ENCODE peak calls at places on chromosome 18, in eight cellular contexts. S is NCI-H2081; N is NCI-H1436; O is activated T-cell treated with anti-CD3 and anti-CD28 coated beads, Interleukin-2, amount 50 U/mL, for 1 hour; A is NCI-H1694 treated with DMSO at 0.1 percent for 48 hours; X is midbrain; W is NCI-H187; R is fibroblast of lung. T is an unnamed sample.

GRCh38 chr18:26556573-26556972 is 8.2 kb upstream of the KCTD1 start:
- DNase-seq in N (no peak), S (no peak), A (no peak), R (peak), X (no peak), O (no peak), W (no peak), T (no peak)

GRCh38 chr18:58449366-58449935 is 179.4 kb downstream of the ALPK2 start:
- DNase-seq in S (no peak), N (no peak), W (no peak), X (no peak), A (no peak), R (no peak), O (no peak), T (no peak)

GRCh38 chr18:13101659-13101992 is 110.5 kb downstream of the CEP192 start:
- DNase-seq in N (no peak), O (no peak), X (no peak), S (no peak), R (no peak), W (no peak), A (no peak), T (no peak)

GRCh38 chr18:52334896-52335295 is 5.1 kb upstream of the DCC start:
- DNase-seq in R (peak), S (no peak), N (no peak), X (no peak), A (no peak), O (no peak), W (no peak), T (no peak)

GRCh38 chr18:13290856-13291271 is 72.3 kb downstream of the LDLRAD4 start:
- DNase-seq in A (no peak), X (no peak), W (no peak), O (no peak), N (no peak), R (no peak), S (no peak), T (no peak)

GRCh38 chr18:56086176-56086575 is 498.2 kb upstream of the TCF4 start:
- DNase-seq in S (no peak), W (no peak), X (no peak), N (no peak), O (no peak), A (no peak), R (no peak), T (no peak)

GRCh38 chr18:77105021-77105420 is 27.6 kb downstream of the MBP start:
- DNase-seq in N (no peak), A (no peak), X (no peak), R (no peak), W (no peak), S (no peak), O (no peak), T (no peak)

GRCh38 chr18:5868218-5868904 is 27.0 kb downstream of the TMEM200C start:
- DNase-seq in S (peak), X (peak), O (no peak), N (peak), R (peak), A (peak), W (no peak), T (peak)

GRCh38 chr18:58848685-58849084 is 16.0 kb upstream of the ZNF532 start:
- DNase-seq in A (no peak), N (no peak), X (no peak), W (no peak), R (no peak), S (no peak), O (no peak), T (no peak)

T was measured in NCI-H1092 treated with DMSO at 0.1 percent for 48 hours.